ENCODE peak calls at places on chromosomes 3 and 15, in eight cellular contexts. One of them, this sample, is unnamed.

GRCh38 chr15:89993344-89993743 is 7.8 kb upstream of the ZNF710 start:
- DNase-seq in GM10248: no peak
- DNase-seq in Calu3: no peak
- DNase-seq in fibroblast of lung: no peak
- DNase-seq in endothelial cell: no peak
- DNase-seq in activated CD8-positive, alpha-beta T cell treated with anti-CD3 and anti-CD28 coated beads for 36 hours: no peak
- DNase-seq in psoas muscle: no peak
- DNase-seq in A549: no peak
- DNase-seq in this sample: no peak

GRCh38 chr3:71987089-71987735 is 202.3 kb upstream of the PROK2 start:
- DNase-seq in GM10248: no peak
- DNase-seq in Calu3: no peak
- DNase-seq in psoas muscle: no peak
- DNase-seq in A549: peak; percentile 25
- DNase-seq in fibroblast of lung: peak; percentile 6
- DNase-seq in activated CD8-positive, alpha-beta T cell treated with anti-CD3 and anti-CD28 coated beads for 36 hours: no peak
- DNase-seq in endothelial cell: peak; percentile 26
- DNase-seq in this sample: peak; percentile 33

GRCh38 chr3:171977860-171978259 is 61.5 kb upstream of the FNDC3B start:
- DNase-seq in endothelial cell: no peak
- DNase-seq in activated CD8-positive, alpha-beta T cell treated with anti-CD3 and anti-CD28 coated beads for 36 hours: no peak
- DNase-seq in Calu3: no peak
- DNase-seq in psoas muscle: no peak
- DNase-seq in GM10248: no peak
- DNase-seq in A549: no peak
- DNase-seq in fibroblast of lung: no peak
- DNase-seq in this sample: no peak

GRCh38 chr15:49235446-49236207 is 65.6 kb downstream of the GALK2 start:
- DNase-seq in activated CD8-positive, alpha-beta T cell treated with anti-CD3 and anti-CD28 coated beads for 36 hours: peak; percentile 58
- DNase-seq in endothelial cell: peak; percentile 64
- DNase-seq in A549: peak; percentile 56
- DNase-seq in psoas muscle: peak; percentile 30
- DNase-seq in fibroblast of lung: peak; percentile 76
- DNase-seq in Calu3: peak; percentile 36
- DNase-seq in GM10248: peak; percentile 37
- DNase-seq in this sample: peak; percentile 84

GRCh38 chr3:15253023-15253697 is 47.1 kb downstream of the CAPN7 start:
- DNase-seq in A549: no peak
- DNase-seq in fibroblast of lung: no peak
- DNase-seq in GM10248: no peak
- DNase-seq in endothelial cell: no peak
- DNase-seq in psoas muscle: no peak
- DNase-seq in activated CD8-positive, alpha-beta T cell treated with anti-CD3 and anti-CD28 coated beads for 36 hours: no peak
- DNase-seq in Calu3: no peak
- DNase-seq in this sample: no peak

GRCh38 chr3:195203631-195204030 is 67.3 kb downstream of the XXYLT1 start:
- DNase-seq in A549: no peak
- DNase-seq in fibroblast of lung: no peak
- DNase-seq in Calu3: no peak
- DNase-seq in GM10248: no peak
- DNase-seq in endothelial cell: no peak
- DNase-seq in psoas muscle: no peak
- DNase-seq in activated CD8-positive, alpha-beta T cell treated with anti-CD3 and anti-CD28 coated beads for 36 hours: peak; percentile 52
- DNase-seq in this sample: no peak

GRCh38 chr3:168467085-168467714 is 371.5 kb upstream of the GOLIM4 start:
- DNase-seq in A549: peak; percentile 7
- DNase-seq in psoas muscle: no peak
- DNase-seq in endothelial cell: peak; percentile 35
- DNase-seq in activated CD8-positive, alpha-beta T cell treated with anti-CD3 and anti-CD28 coated beads for 36 hours: no peak
- DNase-seq in fibroblast of lung: peak; percentile 33
- DNase-seq in GM10248: peak; percentile 28
- DNase-seq in Calu3: peak; percentile 52
- DNase-seq in this sample: no peak

GRCh38 chr3:141294848-141295247 is 63.2 kb downstream of the PXYLP1 start:
- DNase-seq in activated CD8-positive, alpha-beta T cell treated with anti-CD3 and anti-CD28 coated beads for 36 hours: no peak
- DNase-seq in psoas muscle: no peak
- DNase-seq in Calu3: no peak
- DNase-seq in endothelial cell: no peak
- DNase-seq in A549: peak; percentile 33
- DNase-seq in GM10248: no peak
- DNase-seq in fibroblast of lung: peak; percentile 91
- DNase-seq in this sample: peak; percentile 72

GRCh38 chr3:73784647-73785420 is 160.1 kb upstream of the PDZRN3 start:
- DNase-seq in Calu3: no peak
- DNase-seq in A549: no peak
- DNase-seq in fibroblast of lung: peak; percentile 52
- DNase-seq in activated CD8-positive, alpha-beta T cell treated with anti-CD3 and anti-CD28 coated beads for 36 hours: no peak
- DNase-seq in psoas muscle: no peak
- DNase-seq in GM10248: no peak
- DNase-seq in endothelial cell: no peak
- DNase-seq in this sample: peak; percentile 62

GRCh38 chr3:66747251-66747650 is 246.4 kb upstream of the LRIG1 start:
- DNase-seq in fibroblast of lung: no peak
- DNase-seq in activated CD8-positive, alpha-beta T cell treated with anti-CD3 and anti-CD28 coated beads for 36 hours: no peak
- DNase-seq in psoas muscle: no peak
- DNase-seq in endothelial cell: no peak
- DNase-seq in A549: no peak
- DNase-seq in Calu3: no peak
- DNase-seq in GM10248: no peak
- DNase-seq in this sample: no peak

GRCh38 chr3:18758047-18758704 is 333.0 kb upstream of the SATB1 start:
- DNase-seq in GM10248: peak; percentile 20
- DNase-seq in A549: peak; percentile 50
- DNase-seq in endothelial cell: peak; percentile 41
- DNase-seq in Calu3: peak; percentile 66
- DNase-seq in fibroblast of lung: peak; percentile 8
- DNase-seq in psoas muscle: no peak
- DNase-seq in activated CD8-positive, alpha-beta T cell treated with anti-CD3 and anti-CD28 coated beads for 36 hours: peak; percentile 41
- DNase-seq in this sample: no peak

GRCh38 chr15:57727031-57727430 is 20.5 kb downstream of the POLR2M start:
- DNase-seq in endothelial cell: no peak
- DNase-seq in activated CD8-positive, alpha-beta T cell treated with anti-CD3 and anti-CD28 coated beads for 36 hours: no peak
- DNase-seq in fibroblast of lung: peak; percentile 36
- DNase-seq in Calu3: no peak
- DNase-seq in GM10248: no peak
- DNase-seq in A549: no peak
- DNase-seq in psoas muscle: no peak
- DNase-seq in this sample: peak; percentile 51

GRCh38 chr3:168534761-168535160 is 439.0 kb upstream of the GOLIM4 start:
- DNase-seq in fibroblast of lung: no peak
- DNase-seq in Calu3: no peak
- DNase-seq in endothelial cell: no peak
- DNase-seq in psoas muscle: no peak
- DNase-seq in GM10248: no peak
- DNase-seq in A549: no peak
- DNase-seq in activated CD8-positive, alpha-beta T cell treated with anti-CD3 and anti-CD28 coated beads for 36 hours: peak; percentile 2
- DNase-seq in this sample: no peak

GRCh38 chr15:100602822-100603393 is 519 bp downstream of the ASB7 start:
- DNase-seq in activated CD8-positive, alpha-beta T cell treated with anti-CD3 and anti-CD28 coated beads for 36 hours: peak; percentile 74
- DNase-seq in endothelial cell: peak; percentile 30
- DNase-seq in psoas muscle: no peak
- DNase-seq in GM10248: peak; percentile 35
- DNase-seq in A549: peak; percentile 21
- DNase-seq in fibroblast of lung: peak; percentile 42
- DNase-seq in Calu3: peak; percentile 68
- DNase-seq in this sample: peak; percentile 36

GRCh38 chr3:13200951-13201350 is 127.7 kb upstream of the IQSEC1 start:
- DNase-seq in endothelial cell: peak; percentile 34
- DNase-seq in Calu3: no peak
- DNase-seq in psoas muscle: no peak
- DNase-seq in A549: peak; percentile 17
- DNase-seq in activated CD8-positive, alpha-beta T cell treated with anti-CD3 and anti-CD28 coated beads for 36 hours: peak; percentile 34
- DNase-seq in GM10248: no peak
- DNase-seq in fibroblast of lung: no peak
- DNase-seq in this sample: no peak

DNA sequence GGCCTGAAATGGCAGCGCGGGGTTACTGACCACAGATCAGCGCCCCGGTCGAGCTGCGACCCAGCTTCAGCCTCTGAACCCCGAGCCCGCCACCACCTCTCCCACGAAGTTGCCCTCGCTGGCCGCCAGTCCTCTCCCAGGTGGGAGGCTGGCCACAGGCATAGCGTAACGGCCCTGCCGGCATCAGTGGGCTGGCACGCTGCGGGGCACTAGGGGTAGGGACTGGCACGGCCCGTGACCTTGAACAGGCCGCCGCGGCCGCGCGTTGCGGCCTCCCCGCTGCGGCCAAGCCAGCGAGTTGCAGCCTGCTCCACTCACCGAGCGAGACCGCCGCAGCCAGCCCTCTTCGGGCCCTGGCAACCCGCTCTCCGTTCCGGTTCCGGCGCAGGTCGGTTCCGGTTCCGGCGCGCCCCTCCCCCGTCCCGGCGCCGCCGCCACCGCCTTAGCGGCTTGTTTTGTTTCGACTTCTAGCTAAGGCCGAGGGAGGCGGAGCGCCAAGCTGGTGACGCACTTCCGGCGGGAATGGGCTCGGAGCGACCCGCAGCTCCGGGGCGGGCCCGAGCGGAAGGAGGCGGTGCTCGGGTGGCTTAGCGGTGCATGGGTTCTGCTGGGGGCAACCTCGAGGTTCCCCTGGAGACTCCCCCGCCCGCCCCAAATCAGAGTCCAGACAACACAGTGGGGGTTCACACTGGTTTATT is at the start of gene USP19:
- DNase-seq in activated CD8-positive, alpha-beta T cell treated with anti-CD3 and anti-CD28 coated beads for 36 hours: peak; percentile 96
- DNase-seq in GM10248: peak; percentile 99
- DNase-seq in A549: peak; percentile 91
- DNase-seq in fibroblast of lung: peak; percentile 90
- DNase-seq in psoas muscle: peak; percentile 97
- DNase-seq in endothelial cell: peak; percentile 88
- DNase-seq in Calu3: peak; percentile 91
- DNase-seq in this sample: peak; percentile 85
- TF ChIP-seq CTCF in activated CD8-positive, alpha-beta T cell treated with anti-CD3 and anti-CD28 coated beads for 36 hours: no peak
- TF ChIP-seq CTCF in GM10248: no peak
- TF ChIP-seq CTCF in A549: no peak
- TF ChIP-seq CTCF in fibroblast of lung: no peak
- TF ChIP-seq CTCF in psoas muscle: no peak
- TF ChIP-seq CTCF in endothelial cell: no peak
- TF ChIP-seq CTCF in Calu3: no peak
- TF ChIP-seq CTCF in this sample: no peak

GRCh38 chr3:31721709-31722108 is 189.0 kb downstream of the STT3B start:
- DNase-seq in Calu3: no peak
- DNase-seq in psoas muscle: no peak
- DNase-seq in GM10248: no peak
- DNase-seq in A549: no peak
- DNase-seq in activated CD8-positive, alpha-beta T cell treated with anti-CD3 and anti-CD28 coated beads for 36 hours: no peak
- DNase-seq in endothelial cell: no peak
- DNase-seq in fibroblast of lung: no peak
- DNase-seq in this sample: no peak

GRCh38 chr3:31725568-31725967 is 192.8 kb downstream of the STT3B start:
- DNase-seq in psoas muscle: no peak
- DNase-seq in fibroblast of lung: no peak
- DNase-seq in A549: no peak
- DNase-seq in activated CD8-positive, alpha-beta T cell treated with anti-CD3 and anti-CD28 coated beads for 36 hours: no peak
- DNase-seq in Calu3: no peak
- DNase-seq in endothelial cell: no peak
- DNase-seq in GM10248: no peak
- DNase-seq in this sample: no peak

GRCh38 chr3:31724144-31724543 is 191.4 kb downstream of the STT3B start:
- DNase-seq in fibroblast of lung: no peak
- DNase-seq in Calu3: no peak
- DNase-seq in activated CD8-positive, alpha-beta T cell treated with anti-CD3 and anti-CD28 coated beads for 36 hours: no peak
- DNase-seq in A549: no peak
- DNase-seq in psoas muscle: no peak
- DNase-seq in endothelial cell: no peak
- DNase-seq in GM10248: no peak
- DNase-seq in this sample: no peak

GRCh38 chr3:31725976-31726375 is 193.3 kb downstream of the STT3B start:
- DNase-seq in activated CD8-positive, alpha-beta T cell treated with anti-CD3 and anti-CD28 coated beads for 36 hours: no peak
- DNase-seq in endothelial cell: no peak
- DNase-seq in GM10248: no peak
- DNase-seq in Calu3: no peak
- DNase-seq in psoas muscle: no peak
- DNase-seq in A549: no peak
- DNase-seq in fibroblast of lung: no peak
- DNase-seq in this sample: no peak

GRCh38 chr3:31724681-31725080 is 192.0 kb downstream of the STT3B start:
- DNase-seq in Calu3: no peak
- DNase-seq in GM10248: no peak
- DNase-seq in psoas muscle: no peak
- DNase-seq in endothelial cell: no peak
- DNase-seq in A549: peak; percentile 49
- DNase-seq in fibroblast of lung: peak; percentile 13
- DNase-seq in activated CD8-positive, alpha-beta T cell treated with anti-CD3 and anti-CD28 coated beads for 36 hours: no peak
- DNase-seq in this sample: no peak
- TF ChIP-seq CTCF in Calu3: no peak
- TF ChIP-seq CTCF in GM10248: peak; percentile 24
- TF ChIP-seq CTCF in psoas muscle: no peak
- TF ChIP-seq CTCF in endothelial cell: no peak
- TF ChIP-seq CTCF in A549: no peak
- TF ChIP-seq CTCF in fibroblast of lung: peak; percentile 51
- TF ChIP-seq CTCF in activated CD8-positive, alpha-beta T cell treated with anti-CD3 and anti-CD28 coated beads for 36 hours: peak; percentile 39
- TF ChIP-seq CTCF in this sample: peak; percentile 47

GRCh38 chr15:66815322-66815721 is 113.3 kb downstream of the SMAD6 start:
- DNase-seq in activated CD8-positive, alpha-beta T cell treated with anti-CD3 and anti-CD28 coated beads for 36 hours: no peak
- DNase-seq in fibroblast of lung: peak; percentile 95
- DNase-seq in GM10248: no peak
- DNase-seq in psoas muscle: no peak
- DNase-seq in Calu3: no peak
- DNase-seq in endothelial cell: no peak
- DNase-seq in A549: no peak
- DNase-seq in this sample: peak; percentile 86
- TF ChIP-seq CTCF in activated CD8-positive, alpha-beta T cell treated with anti-CD3 and anti-CD28 coated beads for 36 hours: no peak
- TF ChIP-seq CTCF in fibroblast of lung: no peak
- TF ChIP-seq CTCF in GM10248: no peak
- TF ChIP-seq CTCF in psoas muscle: no peak
- TF ChIP-seq CTCF in Calu3: no peak
- TF ChIP-seq CTCF in endothelial cell: no peak
- TF ChIP-seq CTCF in A549: no peak
- TF ChIP-seq CTCF in this sample: no peak

GRCh38 chr3:159273070-159273469 is 471.2 kb downstream of the MFSD1 start:
- DNase-seq in A549: no peak
- DNase-seq in Calu3: no peak
- DNase-seq in GM10248: no peak
- DNase-seq in psoas muscle: no peak
- DNase-seq in fibroblast of lung: no peak
- DNase-seq in activated CD8-positive, alpha-beta T cell treated with anti-CD3 and anti-CD28 coated beads for 36 hours: no peak
- DNase-seq in endothelial cell: no peak
- DNase-seq in this sample: no peak

GRCh38 chr3:159271799-159272512 is 470.1 kb downstream of the MFSD1 start:
- DNase-seq in GM10248: no peak
- DNase-seq in fibroblast of lung: no peak
- DNase-seq in activated CD8-positive, alpha-beta T cell treated with anti-CD3 and anti-CD28 coated beads for 36 hours: no peak
- DNase-seq in endothelial cell: no peak
- DNase-seq in psoas muscle: no peak
- DNase-seq in Calu3: no peak
- DNase-seq in A549: no peak
- DNase-seq in this sample: no peak

DNA sequence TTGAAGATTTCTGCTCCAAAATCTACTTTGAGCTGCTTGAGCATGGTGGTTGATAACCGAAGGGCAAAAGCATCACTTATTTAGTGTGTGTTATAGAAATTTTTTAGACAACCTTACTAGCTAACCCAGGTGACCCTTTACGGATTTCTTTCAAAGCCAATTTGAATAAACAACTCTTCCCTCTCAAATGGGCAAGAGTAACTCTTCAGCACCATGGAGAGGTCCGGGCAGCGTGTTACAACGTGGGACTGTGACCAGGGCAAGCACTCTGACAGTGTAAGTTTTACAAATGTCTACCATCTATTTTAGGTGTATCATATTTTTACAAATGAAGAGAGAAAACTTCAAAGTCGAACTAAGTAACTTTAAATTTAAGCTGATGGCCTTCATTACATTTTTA is 471.8 kb downstream of the MFSD1 start:
- DNase-seq in GM10248: no peak
- DNase-seq in endothelial cell: peak; percentile 78
- DNase-seq in fibroblast of lung: peak; percentile 50
- DNase-seq in A549: peak; percentile 26
- DNase-seq in Calu3: peak; percentile 76
- DNase-seq in activated CD8-positive, alpha-beta T cell treated with anti-CD3 and anti-CD28 coated beads for 36 hours: peak; percentile 21
- DNase-seq in psoas muscle: no peak
- DNase-seq in this sample: peak; percentile 28
- TF ChIP-seq CTCF in GM10248: no peak
- TF ChIP-seq CTCF in endothelial cell: no peak
- TF ChIP-seq CTCF in fibroblast of lung: no peak
- TF ChIP-seq CTCF in A549: no peak
- TF ChIP-seq CTCF in Calu3: no peak
- TF ChIP-seq CTCF in activated CD8-positive, alpha-beta T cell treated with anti-CD3 and anti-CD28 coated beads for 36 hours: no peak
- TF ChIP-seq CTCF in psoas muscle: no peak
- TF ChIP-seq CTCF in this sample: no peak

This sample was measured in HFFc6.